ENCODE peak calls at places on chromosomes 7 and 10, in nine cellular contexts. L is ovary, V is tibial nerve, O is suprapubic skin, C is GM12878, Y is endothelial cell of umbilical vein, D is stomach, F is A549, N is gastrocnemius medialis. E is an unnamed sample. For H3K9me3, the result is how much of the 10 kb centered on the place peaks cover.

GRCh38 chr10:57507788-57508187 is 759.9 kb downstream of the IPMK start:
- DNase-seq in O (no peak), L (no peak), D (no peak), C (no peak), Y (no peak), V (no peak), N (no peak), F (no peak), E (no peak)

GRCh38 chr10:108410231-108410630 is 1245.7 kb upstream of the SORCS1 start:
- DNase-seq in C (no peak), L (no peak), D (no peak), F (no peak), O (no peak), Y (no peak), V (no peak), N (no peak), E (no peak)

GRCh38 chr10:33129181-33129928 is 171.3 kb upstream of the ITGB1 start:
- DNase-seq in N (no peak), V (no peak), C (no peak), F (peak), Y (no peak), O (no peak), D (no peak), L (no peak), E (peak)

GRCh38 chr7:79137942-79138341 is 315.5 kb downstream of the MAGI2 start:
- DNase-seq in L (no peak), V (no peak), Y (peak), D (no peak), F (no peak), N (no peak), O (no peak), C (no peak), E (no peak)

GRCh38 chr10:43226851-43227845 is 39.7 kb downstream of the RASGEF1A start:
- DNase-seq in L (no peak), V (no peak), F (no peak), N (peak), D (no peak), C (no peak), Y (no peak), O (no peak), E (peak)

GRCh38 chr7:5657901-5658300 is 123.6 kb downstream of the RNF216 start:
- DNase-seq in O (no peak), V (no peak), D (no peak), C (no peak), Y (no peak), L (no peak), N (no peak), F (no peak), E (no peak)

GRCh38 chr10:103678104-103678526 is 177.3 kb downstream of the SH3PXD2A start:
- DNase-seq in V (peak), N (peak), F (no peak), O (peak), Y (peak), D (peak), L (peak), C (peak), E (peak)

GRCh38 chr10:49781247-49781646 is 19.1 kb upstream of the OGDHL start:
- DNase-seq in N (no peak), L (no peak), O (no peak), D (no peak), C (no peak), Y (no peak), F (no peak), V (no peak), E (no peak)

GRCh38 chr10:88238515-88238914 is 344.6 kb downstream of the RNLS start:
- DNase-seq in D (no peak), O (no peak), C (no peak), Y (no peak), L (no peak), F (no peak), V (no peak), N (no peak), E (no peak)

GRCh38 chr7:141480953-141481352 is 70.3 kb upstream of the AGK start:
- DNase-seq in Y (no peak), C (no peak), L (no peak), D (no peak), F (no peak), V (no peak), N (no peak), O (no peak), E (no peak)

GRCh38 chr7:156773966-156774365 is 119.0 kb downstream of the LMBR1 start:
- DNase-seq in F (no peak), L (no peak), V (no peak), Y (no peak), C (no peak), O (no peak), D (no peak), N (no peak), E (no peak)

GRCh38 chr7:99363286-99363685 is 11.2 kb upstream of the ARPC1B start:
- DNase-seq in C (no peak), Y (no peak), F (no peak), O (no peak), V (no peak), N (no peak), D (no peak), L (no peak), E (no peak)

GRCh38 chr7:29044529-29044928 is 86.4 kb upstream of the TRIL start:
- DNase-seq in L (no peak), C (no peak), D (no peak), F (no peak), O (no peak), V (no peak), Y (no peak), N (no peak), E (no peak)

DNA sequence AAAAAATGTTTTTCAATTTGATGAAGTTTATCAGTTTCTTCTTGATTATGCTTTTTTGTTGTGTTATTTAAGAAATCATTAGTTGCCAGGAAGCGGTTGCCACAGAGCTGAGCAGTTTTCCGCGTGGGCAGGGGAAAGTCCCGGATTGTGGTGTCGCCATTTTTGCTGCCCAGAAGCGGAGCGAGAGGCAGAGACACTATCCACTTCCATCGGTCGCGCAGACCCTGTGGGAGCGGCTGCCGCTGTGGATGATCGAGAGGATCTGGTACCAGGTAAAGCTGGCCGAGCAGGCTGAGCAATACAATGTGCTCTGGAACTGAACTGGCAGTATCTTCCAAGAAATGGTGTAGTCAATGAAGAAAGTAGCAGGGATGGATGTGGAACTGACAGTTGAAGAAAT is 119.8 kb downstream of the ZNF736 start:
- DNase-seq in O (no peak), C (no peak), L (no peak), Y (no peak), N (no peak), D (no peak), F (no peak), V (no peak), E (no peak)
- H3K9me3 ChIP-seq in O (under half), C (under half), L (under half), Y (under half), N (under half), D (under half), F (under half), V (under half), E (under half)

DNA sequence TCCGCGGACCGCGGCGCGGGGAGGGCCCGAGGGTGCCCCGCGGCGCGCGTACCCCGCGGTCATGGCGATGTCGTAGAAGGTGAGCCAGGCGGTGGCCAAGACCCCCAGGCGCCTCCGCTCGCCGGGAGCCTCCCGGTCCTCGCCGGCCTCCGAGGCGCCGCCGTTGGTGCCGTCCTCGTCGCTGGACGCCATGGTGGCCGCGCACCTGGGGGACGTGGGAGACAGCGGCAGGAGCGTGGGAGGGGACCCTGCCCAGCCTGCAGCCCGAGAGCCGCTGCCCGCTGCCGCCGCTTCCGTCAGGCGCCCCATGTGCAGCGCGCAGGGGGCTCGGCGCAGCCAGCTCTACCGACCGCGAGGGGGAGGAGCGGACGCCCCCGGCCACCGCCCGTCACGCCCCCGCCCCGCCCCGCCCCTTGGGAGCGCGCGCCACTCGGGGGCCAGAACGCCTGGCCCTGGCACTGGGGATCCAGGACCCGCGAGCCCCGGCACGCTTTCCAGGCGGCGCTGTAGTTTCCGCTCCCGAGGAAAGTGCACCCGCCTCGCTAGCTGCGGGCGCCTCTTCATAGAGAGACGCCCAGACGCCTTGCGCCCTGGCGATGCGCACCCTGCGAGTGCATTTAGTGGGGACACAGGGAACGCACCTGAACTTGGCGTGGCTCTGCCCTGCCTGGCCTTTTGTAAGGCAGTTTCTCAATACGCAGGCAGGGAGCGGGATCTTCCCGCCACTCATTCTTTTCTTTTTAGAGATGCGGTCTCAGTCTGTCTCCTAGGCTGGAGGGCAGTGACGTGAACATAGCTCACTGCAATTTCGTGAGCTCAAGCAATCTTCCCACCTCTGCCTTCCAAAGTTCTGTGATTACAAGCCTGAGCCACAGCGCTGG is at the start of gene HACD1:
- DNase-seq in L (peak), F (peak), O (peak), N (peak), D (peak), V (no peak), Y (peak), C (no peak), E (peak)
- TF ChIP-seq POLR2A in L (no peak), F (peak), O (no peak), N (peak), D (no peak), V (no peak), Y (peak), C (peak), E (peak)

DNA sequence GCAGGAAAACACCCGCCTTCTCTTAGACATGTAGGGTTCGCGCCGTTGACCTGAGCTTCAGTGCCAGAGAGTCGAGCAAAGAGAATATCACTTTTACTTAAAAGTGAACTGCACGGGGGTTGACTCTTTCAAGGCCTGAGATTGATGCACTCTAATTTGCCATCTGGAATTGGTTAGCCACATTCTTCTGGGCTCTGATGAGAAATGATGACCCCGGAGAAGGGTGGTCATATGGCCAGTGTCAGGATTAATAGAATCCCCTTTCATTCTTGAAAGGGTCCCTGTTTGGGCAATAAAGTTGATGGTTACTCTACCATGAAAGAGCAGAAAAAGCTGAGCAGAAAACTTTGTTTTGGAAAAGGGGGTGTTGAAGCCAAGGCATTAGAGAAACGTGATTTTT is 31.2 kb downstream of the GRK5 start:
- DNase-seq in F (no peak), Y (no peak), N (no peak), V (no peak), D (no peak), L (no peak), O (no peak), C (no peak), E (no peak)
- H3K27ac ChIP-seq in F (no peak), Y (no peak), N (peak), V (peak), D (peak), L (no peak), O (no peak), C (no peak), E (no peak)

GRCh38 chr7:43669286-43670081 is 59.8 kb downstream of the COA1 start:
- DNase-seq in D (no peak), C (no peak), L (no peak), F (no peak), V (no peak), N (no peak), O (no peak), Y (peak), E (no peak)
- H3K9me3 ChIP-seq in D (under half), C (under half), L (under half), F (under half), V (under half), N (under half), O (under half), Y (under half), E (under half)

GRCh38 chr10:99421233-99421739 is 9.1 kb downstream of the GOT1 start:
- DNase-seq in V (no peak), C (no peak), F (no peak), Y (no peak), L (no peak), D (no peak), N (no peak), O (no peak), E (no peak)
- TF ChIP-seq POLR2A in V (no peak), C (no peak), F (no peak), Y (no peak), L (no peak), D (no peak), N (no peak), O (no peak), E (no peak)

GRCh38 chr7:102436123-102436522 is 2.7 kb downstream of the ORAI2 start:
- DNase-seq in N (no peak), F (no peak), L (no peak), Y (no peak), O (no peak), C (no peak), D (no peak), V (no peak), E (no peak)

GRCh38 chr7:102444961-102445673 is 11.7 kb downstream of the ORAI2 start:
- DNase-seq in C (no peak), V (no peak), O (no peak), N (no peak), Y (no peak), D (no peak), L (no peak), F (no peak), E (no peak)

GRCh38 chr7:102445674-102446071 is 12.3 kb downstream of the ORAI2 start:
- DNase-seq in F (no peak), C (no peak), O (no peak), Y (no peak), V (no peak), L (no peak), D (no peak), N (no peak), E (no peak)

DNA sequence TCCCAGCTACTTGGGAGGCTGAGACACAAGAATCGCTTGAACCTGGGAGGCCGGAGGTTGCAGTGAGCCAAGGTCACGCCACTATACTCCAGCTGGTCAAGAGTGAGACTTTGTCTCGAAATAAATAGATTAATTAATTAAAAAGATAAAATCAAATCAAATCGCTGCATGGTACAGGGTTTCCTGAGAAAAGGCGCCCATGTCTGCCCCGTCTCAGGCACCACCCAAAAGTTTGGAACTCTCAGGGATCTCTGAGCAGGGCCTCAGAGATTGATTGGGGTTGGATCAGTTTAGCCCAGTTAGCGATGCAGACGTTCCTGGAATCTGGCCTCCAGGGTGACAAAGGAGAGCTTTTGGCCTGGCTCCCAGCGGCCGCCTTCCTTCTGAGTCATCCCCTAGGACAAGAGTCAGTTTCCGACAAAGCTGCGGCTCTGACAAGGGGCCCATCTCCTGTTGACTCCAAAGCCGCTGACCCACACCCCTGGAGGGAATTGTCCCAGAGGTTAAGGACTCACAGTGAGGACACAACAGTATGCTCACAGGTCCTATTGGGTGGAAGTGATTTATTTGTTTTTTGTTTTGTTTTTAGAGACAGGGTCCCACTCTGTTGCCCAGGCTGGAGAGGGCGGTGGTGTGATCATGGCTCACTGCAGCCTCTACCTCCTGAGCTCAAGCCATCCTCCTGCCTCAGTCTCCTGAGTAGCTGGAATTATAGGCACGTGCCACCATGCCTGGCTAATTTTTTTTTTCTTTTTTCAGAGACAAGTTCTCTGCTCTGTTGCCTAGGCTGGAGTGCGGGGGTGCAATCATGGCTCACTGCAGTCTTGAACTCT is 6.8 kb downstream of the ORAI2 start:
- DNase-seq in V (no peak), N (peak), C (no peak), L (no peak), O (no peak), D (no peak), F (peak), Y (peak), E (peak)
- H3K27ac ChIP-seq in V (no peak), N (peak), C (peak), L (no peak), O (no peak), D (no peak), F (peak), Y (peak), E (peak)

DNA sequence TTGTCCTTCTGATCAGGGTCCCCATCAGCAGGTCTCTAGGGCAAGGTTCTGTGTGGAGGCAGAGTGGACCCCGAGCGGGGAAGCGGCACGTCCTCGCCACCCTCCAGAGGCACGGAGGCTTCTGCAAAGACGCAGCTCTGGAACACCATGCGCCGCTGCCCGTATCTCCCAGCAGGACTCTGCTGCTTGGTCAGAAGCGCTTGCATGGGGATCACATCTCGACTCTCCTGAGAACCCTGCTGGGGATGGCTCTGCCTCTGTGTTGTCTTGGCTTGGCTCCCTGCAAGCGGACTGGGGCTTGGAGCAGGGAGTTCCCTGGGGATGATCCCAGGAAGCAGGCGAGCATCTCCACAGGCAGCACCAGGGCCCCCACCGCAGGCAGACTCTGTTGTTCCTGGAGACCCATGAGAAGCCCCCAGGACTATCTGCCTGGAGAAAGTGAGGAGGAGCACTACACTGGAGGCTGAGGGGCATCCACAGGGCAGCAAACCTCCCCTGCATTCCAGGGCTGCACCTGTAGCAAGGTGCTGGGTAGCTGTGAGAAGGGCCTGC is 520.5 kb downstream of the GLRX3 start:
- DNase-seq in C (no peak), N (no peak), O (no peak), L (no peak), V (no peak), D (no peak), F (no peak), Y (no peak), E (no peak)
- H3K9me3 ChIP-seq in C (under half), N (under half), O (under half), L (under half), V (under half), D (under half), F (under half), Y (under half), E (under half)